ENCODE peak calls at places on chromosomes 13 and 19, in eight cellular contexts. N is HFFc6, F is cardiac muscle cell, Z is fibroblast of pulmonary artery, X is neural progenitor cell, M is IMR-90, G is AG04450, C is neural crest cell. W is an unnamed sample.

GRCh38 chr19:2952953-2953481 is 8.2 kb upstream of the ZNF77 start:
- DNase-seq in N (no peak), F (no peak), Z (no peak), X (no peak), M (no peak), G (no peak), C (no peak), W (no peak)

GRCh38 chr13:77810891-77811290 is 107.7 kb downstream of the EDNRB start:
- DNase-seq in N (no peak), F (no peak), Z (no peak), X (no peak), M (no peak), G (no peak), C (no peak), W (no peak)

GRCh38 chr13:25232937-25233515 is 54.3 kb downstream of the MTMR6 start:
- DNase-seq in N (peak; percentile 41), F (peak; percentile 53), Z (peak; percentile 57), X (peak; percentile 48), M (peak; percentile 21), G (no peak), C (no peak), W (peak; percentile 38)

GRCh38 chr19:10433131-10433536 is 12.8 kb downstream of the PDE4A start:
- DNase-seq in N (no peak), F (no peak), Z (no peak), X (no peak), M (no peak), G (no peak), C (no peak), W (no peak)

GRCh38 chr19:19595171-19595701 is 23.3 kb downstream of the PBX4 start:
- DNase-seq in N (peak; percentile 17), F (peak; percentile 64), Z (peak; percentile 14), X (no peak), M (peak; percentile 47), G (no peak), C (no peak), W (no peak)

GRCh38 chr13:30191491-30192100 is 115.8 kb downstream of the KATNAL1 start:
- DNase-seq in N (peak; percentile 13), F (no peak), Z (no peak), X (no peak), M (peak; percentile 54), G (no peak), C (no peak), W (no peak)

GRCh38 chr19:41025871-41026270 is 34.8 kb downstream of the CYP2B6 start:
- DNase-seq in N (no peak), F (no peak), Z (no peak), X (peak; percentile 6), M (no peak), G (no peak), C (no peak), W (no peak)

GRCh38 chr13:114089751-114090400 is 42.5 kb downstream of the RASA3 start:
- DNase-seq in N (no peak), F (no peak), Z (no peak), X (no peak), M (no peak), G (no peak), C (no peak), W (no peak)

GRCh38 chr19:46634045-46634655 is 1.9 kb downstream of the GNG8 start:
- DNase-seq in N (peak; percentile 68), F (peak; percentile 85), Z (peak; percentile 87), X (peak; percentile 95), M (peak; percentile 64), G (no peak), C (peak; percentile 77), W (peak; percentile 97)

GRCh38 chr19:11887618-11888531 is at the start of gene ZNF69:
- DNase-seq in N (peak; percentile 54), F (peak; percentile 82), Z (peak; percentile 62), X (peak; percentile 97), M (peak; percentile 62), G (no peak), C (peak; percentile 90), W (peak; percentile 74)

GRCh38 chr13:80671773-80672172 is 330.8 kb upstream of the SPRY2 start:
- DNase-seq in N (no peak), F (no peak), Z (no peak), X (no peak), M (no peak), G (no peak), C (no peak), W (no peak)

GRCh38 chr19:10593820-10594637 is 6.9 kb upstream of the AP1M2 start:
- DNase-seq in N (peak; percentile 16), F (no peak), Z (no peak), X (no peak), M (no peak), G (no peak), C (no peak), W (no peak)

GRCh38 chr13:33582121-33582520 is 235.8 kb upstream of the RFC3 start:
- DNase-seq in N (no peak), F (peak; percentile 12), Z (peak; percentile 11), X (no peak), M (no peak), G (no peak), C (no peak), W (no peak)

GRCh38 chr19:42123765-42124164 is 8.5 kb downstream of the POU2F2 start:
- DNase-seq in N (no peak), F (no peak), Z (no peak), X (no peak), M (no peak), G (no peak), C (no peak), W (no peak)

GRCh38 chr19:42121036-42121621 is 11.1 kb downstream of the POU2F2 start:
- DNase-seq in N (no peak), F (no peak), Z (no peak), X (no peak), M (no peak), G (no peak), C (no peak), W (no peak)

GRCh38 chr19:42124386-42124901 is 7.8 kb downstream of the POU2F2 start:
- DNase-seq in N (no peak), F (no peak), Z (no peak), X (no peak), M (no peak), G (no peak), C (no peak), W (no peak)

GRCh38 chr19:42121666-42122069 is 10.6 kb downstream of the POU2F2 start:
- DNase-seq in N (peak; percentile 84), F (peak; percentile 78), Z (peak; percentile 82), X (no peak), M (peak; percentile 88), G (peak; percentile 49), C (no peak), W (peak; percentile 83)

GRCh38 chr19:42122691-42123607 is 9.3 kb downstream of the POU2F2 start:
- DNase-seq in N (no peak), F (no peak), Z (no peak), X (no peak), M (no peak), G (no peak), C (no peak), W (peak; percentile 62)
- TF ChIP-seq CTCF in N (no peak), F (no peak), Z (peak; percentile 0), X (no peak), M (no peak), G (peak; percentile 24), C (no peak), W (peak; percentile 27)

GRCh38 chr13:43133792-43134191 is 110.4 kb downstream of the DNAJC15 start:
- DNase-seq in N (no peak), F (no peak), Z (no peak), X (no peak), M (no peak), G (no peak), C (no peak), W (no peak)

GRCh38 chr13:43129511-43130130 is 106.2 kb downstream of the DNAJC15 start:
- DNase-seq in N (no peak), F (no peak), Z (no peak), X (no peak), M (no peak), G (no peak), C (no peak), W (no peak)

GRCh38 chr13:43134896-43135295 is 111.5 kb downstream of the DNAJC15 start:
- DNase-seq in N (no peak), F (no peak), Z (no peak), X (no peak), M (no peak), G (no peak), C (no peak), W (no peak)

GRCh38 chr13:43132911-43133310 is 109.5 kb downstream of the DNAJC15 start:
- DNase-seq in N (no peak), F (no peak), Z (no peak), X (peak; percentile 26), M (no peak), G (no peak), C (no peak), W (no peak)

GRCh38 chr13:43132228-43132627 is 108.8 kb downstream of the DNAJC15 start:
- DNase-seq in N (no peak), F (peak; percentile 58), Z (peak; percentile 50), X (peak; percentile 74), M (peak; percentile 36), G (no peak), C (no peak), W (peak; percentile 31)
- TF ChIP-seq CTCF in N (no peak), F (peak; percentile 43), Z (peak; percentile 33), X (peak; percentile 63), M (peak; percentile 33), G (peak; percentile 32), C (peak; percentile 50), W (peak; percentile 49)

DNA sequence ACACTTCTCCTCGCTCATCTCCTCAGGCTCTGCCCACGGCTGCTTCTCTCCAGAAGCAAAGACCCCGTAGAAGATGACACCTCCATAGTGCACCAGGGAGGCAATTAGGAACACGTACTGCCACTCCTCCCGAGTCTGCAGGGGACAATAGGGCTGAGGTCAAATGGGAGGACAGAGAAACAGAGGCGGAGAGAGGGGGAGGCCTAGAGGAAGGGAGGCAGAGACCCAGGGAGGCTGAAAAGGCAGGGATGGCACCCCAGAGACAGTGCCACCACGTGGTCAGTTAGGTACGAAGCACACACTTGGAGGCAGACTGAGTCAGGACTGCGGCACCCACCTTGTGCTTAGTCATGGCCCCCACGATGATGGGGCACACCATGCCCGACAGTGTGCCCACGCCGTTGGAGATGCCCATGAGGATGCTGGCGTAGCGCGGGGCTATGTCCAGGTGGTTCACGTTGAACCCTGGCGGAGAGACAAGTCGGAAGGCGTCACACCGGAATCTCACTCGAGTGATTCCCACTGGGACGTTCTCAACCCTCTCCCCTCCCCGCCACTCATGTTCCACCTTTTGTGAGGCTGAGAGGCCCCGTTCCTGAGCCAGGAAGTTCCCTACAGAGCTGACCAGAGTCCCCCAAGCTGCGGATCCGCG is 5.6 kb downstream of the GFY start:
- DNase-seq in N (no peak), F (no peak), Z (no peak), X (peak; percentile 38), M (no peak), G (no peak), C (no peak), W (peak; percentile 68)
- TF ChIP-seq CTCF in N (peak; percentile 54), F (peak; percentile 25), Z (peak; percentile 19), X (peak; percentile 46), M (peak; percentile 17), G (peak; percentile 16), C (peak; percentile 34), W (peak; percentile 59)

DNA sequence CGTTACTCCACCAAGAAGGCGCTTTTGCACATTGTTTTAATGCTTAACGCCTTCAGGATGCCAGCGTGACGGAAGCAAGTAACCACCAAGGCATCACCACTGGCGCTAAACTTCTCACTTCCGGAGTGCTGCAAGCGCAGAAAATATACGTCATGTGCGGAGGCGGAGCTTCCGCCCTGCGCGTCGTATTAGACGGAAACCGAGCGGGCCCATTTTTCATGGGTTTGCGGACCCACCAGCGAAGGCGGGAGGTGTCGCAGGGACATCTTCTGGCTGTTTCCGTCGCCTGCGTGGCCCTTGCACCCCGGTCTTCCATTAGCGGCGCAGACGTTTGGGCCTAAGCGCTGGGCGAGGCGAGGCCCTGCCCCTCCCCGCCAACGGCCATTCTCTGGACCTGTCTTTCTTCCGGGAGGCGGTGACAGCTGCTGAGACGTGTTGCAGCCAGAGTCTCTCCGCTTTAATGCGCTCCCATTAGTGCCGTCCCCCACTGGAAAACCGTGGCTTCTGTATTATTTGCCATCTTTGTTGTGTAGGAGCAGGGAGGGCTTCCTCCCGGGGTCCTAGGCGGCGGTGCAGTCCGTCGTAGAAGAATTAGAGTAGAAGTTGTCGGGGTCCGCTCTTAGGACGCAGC is at the start of gene ERCC5:
- DNase-seq in N (peak; percentile 97), F (peak; percentile 97), Z (peak; percentile 97), X (peak; percentile 95), M (peak; percentile 95), G (peak; percentile 79), C (peak; percentile 93), W (peak; percentile 72)
- TF ChIP-seq CTCF in N (no peak), F (no peak), Z (no peak), X (no peak), M (no peak), G (no peak), C (no peak), W (peak; percentile 42)